ENCODE peak calls at places on chromosomes 16 and 17, in eight cellular contexts. S, E, Y, N, Q, F, A and U are unnamed samples. For H3K4me1 and H3K36me3, the result is how much of the 10 kb centered on the place peaks cover.

GRCh38 chr17:49519781-49520180 is 24.7 kb downstream of the NGFR start:
- DNase-seq in S (no peak), E (no peak), Y (no peak), N (no peak), Q (no peak), F (no peak), A (no peak), U (no peak)

GRCh38 chr16:55954906-55955305 is 79.7 kb upstream of the CES5A start:
- DNase-seq in S (no peak), E (no peak), Y (no peak), N (no peak), Q (no peak), F (no peak), A (no peak), U (no peak)

GRCh38 chr16:82585675-82586074 is 41.1 kb upstream of the CDH13 start:
- DNase-seq in S (no peak), E (peak), Y (no peak), N (no peak), Q (no peak), F (peak), A (peak), U (no peak)

GRCh38 chr17:80486692-80487091 is 10.3 kb upstream of the NPTX1 start:
- DNase-seq in S (no peak), E (no peak), Y (no peak), N (no peak), Q (no peak), F (no peak), A (no peak), U (no peak)

GRCh38 chr17:16091773-16092172 is 92.1 kb downstream of the TTC19 start:
- DNase-seq in S (no peak), E (no peak), Y (no peak), N (no peak), Q (no peak), F (no peak), A (no peak), U (no peak)

GRCh38 chr16:72380283-72380682 is 208.3 kb upstream of the PMFBP1 start:
- DNase-seq in S (no peak), E (no peak), Y (no peak), N (no peak), Q (no peak), F (no peak), A (no peak), U (no peak)

GRCh38 chr16:81415757-81416156 is 28.9 kb upstream of the CMIP start:
- DNase-seq in S (no peak), E (no peak), Y (no peak), N (no peak), Q (no peak), F (peak), A (no peak), U (no peak)

GRCh38 chr17:16352303-16352837 is 899 bp downstream of the CENPV start:
- DNase-seq in S (no peak), E (peak), Y (no peak), N (peak), Q (no peak), F (peak), A (peak), U (no peak)

GRCh38 chr17:66541461-66542182 is 239.2 kb downstream of the PRKCA start:
- DNase-seq in S (no peak), E (peak), Y (no peak), N (no peak), Q (no peak), F (no peak), A (no peak), U (no peak)

GRCh38 chr17:30323895-30324319 is 9.9 kb downstream of the TMIGD1 start:
- DNase-seq in S (peak), E (peak), Y (no peak), N (peak), Q (no peak), F (no peak), A (peak), U (no peak)

GRCh38 chr17:58756246-58757161 is 850 bp downstream of the PPM1E start:
- DNase-seq in S (no peak), E (peak), Y (no peak), N (peak), Q (no peak), F (no peak), A (peak), U (no peak)

GRCh38 chr17:8300629-8301242 is 5.5 kb upstream of the SLC25A35 start:
- DNase-seq in S (peak), E (peak), Y (peak), N (no peak), Q (peak), F (no peak), A (peak), U (no peak)

GRCh38 chr17:14622622-14623101 is 321.8 kb downstream of the HS3ST3B1 start:
- DNase-seq in S (no peak), E (no peak), Y (no peak), N (no peak), Q (no peak), F (no peak), A (no peak), U (no peak)

GRCh38 chr17:15920758-15921239 is 24.1 kb upstream of the ADORA2B start:
- DNase-seq in S (no peak), E (peak), Y (peak), N (no peak), Q (peak), F (peak), A (peak), U (no peak)

GRCh38 chr17:62057696-62058095 is 7.4 kb downstream of the MED13 start:
- DNase-seq in S (no peak), E (peak), Y (no peak), N (no peak), Q (no peak), F (no peak), A (no peak), U (no peak)

GRCh38 chr17:62760059-62760887 is 47.8 kb downstream of the MARCHF10 start:
- DNase-seq in S (no peak), E (peak), Y (no peak), N (no peak), Q (no peak), F (no peak), A (peak), U (no peak)

GRCh38 chr17:83070800-83071341 is 8.5 kb upstream of the METRNL start:
- DNase-seq in S (no peak), E (no peak), Y (no peak), N (no peak), Q (no peak), F (no peak), A (no peak), U (no peak)

GRCh38 chr16:27258241-27258734 is 10.3 kb downstream of the NSMCE1 start:
- DNase-seq in S (no peak), E (no peak), Y (no peak), N (no peak), Q (peak), F (no peak), A (peak), U (no peak)

GRCh38 chr17:43755389-43755875 is 3.2 kb downstream of the SOST start:
- DNase-seq in S (no peak), E (no peak), Y (peak), N (no peak), Q (no peak), F (no peak), A (no peak), U (no peak)

GRCh38 chr17:81832608-81833159 is 407 bp downstream of the MCRIP1 start:
- DNase-seq in S (peak), E (peak), Y (no peak), N (no peak), Q (peak), F (no peak), A (peak), U (no peak)

GRCh38 chr16:49821614-49822282 is 34.2 kb downstream of the ZNF423 start:
- DNase-seq in S (no peak), E (no peak), Y (no peak), N (no peak), Q (no peak), F (no peak), A (no peak), U (no peak)

GRCh38 chr16:73053379-73054130 is 5.6 kb upstream of the ZFHX3 start:
- DNase-seq in S (no peak), E (no peak), Y (peak), N (no peak), Q (no peak), F (peak), A (no peak), U (no peak)

GRCh38 chr17:59963738-59964454 is 644 bp downstream of the RNFT1 start:
- DNase-seq in S (no peak), E (peak), Y (peak), N (peak), Q (peak), F (peak), A (peak), U (no peak)

GRCh38 chr16:23026777-23027362 is 122.4 kb downstream of the USP31 start:
- DNase-seq in S (no peak), E (peak), Y (no peak), N (no peak), Q (no peak), F (no peak), A (peak), U (no peak)

GRCh38 chr17:59434429-59434828 is 103.0 kb downstream of the YPEL2 start:
- DNase-seq in S (no peak), E (no peak), Y (no peak), N (no peak), Q (no peak), F (no peak), A (no peak), U (no peak)

GRCh38 chr17:73290399-73291259 is 21.2 kb downstream of the CDC42EP4 start:
- DNase-seq in S (no peak), E (no peak), Y (no peak), N (no peak), Q (no peak), F (no peak), A (no peak), U (no peak)

GRCh38 chr17:17440938-17441730 is 35.7 kb upstream of the MED9 start:
- DNase-seq in S (no peak), E (no peak), Y (no peak), N (no peak), Q (no peak), F (no peak), A (no peak), U (no peak)

GRCh38 chr17:34252138-34252889 is 2.8 kb upstream of the CCL2 start:
- DNase-seq in S (no peak), E (peak), Y (peak), N (peak), Q (peak), F (peak), A (peak), U (no peak)

GRCh38 chr16:14347706-14348105 is 276.6 kb downstream of the MRTFB start:
- DNase-seq in S (no peak), E (no peak), Y (no peak), N (peak), Q (no peak), F (no peak), A (no peak), U (no peak)

GRCh38 chr17:32277284-32277683 is 11.7 kb downstream of the RHBDL3 start:
- DNase-seq in S (no peak), E (peak), Y (no peak), N (peak), Q (no peak), F (no peak), A (peak), U (no peak)

GRCh38 chr17:66949501-66949900 is 15.0 kb upstream of the CACNG4 start:
- DNase-seq in S (no peak), E (no peak), Y (no peak), N (no peak), Q (no peak), F (peak), A (peak), U (no peak)

GRCh38 chr16:29915590-29916247 is 10.3 kb downstream of the KCTD13 start:
- DNase-seq in S (no peak), E (no peak), Y (no peak), N (no peak), Q (no peak), F (no peak), A (no peak), U (no peak)

GRCh38 chr17:73255671-73256181 is 6.0 kb downstream of the CPSF4L start:
- DNase-seq in S (no peak), E (peak), Y (no peak), N (peak), Q (no peak), F (peak), A (peak), U (no peak)

GRCh38 chr16:1525871-1526607 is 7.4 kb upstream of the TMEM204 start:
- DNase-seq in S (no peak), E (no peak), Y (no peak), N (no peak), Q (no peak), F (no peak), A (no peak), U (no peak)

GRCh38 chr17:82065638-82066303 is at the start of gene DUS1L:
- DNase-seq in S (peak), E (peak), Y (peak), N (peak), Q (no peak), F (no peak), A (peak), U (no peak)

GRCh38 chr16:31471241-31471874 is 594 bp upstream of the TGFB1I1 start:
- DNase-seq in S (no peak), E (peak), Y (no peak), N (no peak), Q (no peak), F (no peak), A (peak), U (no peak)

GRCh38 chr16:19135896-19136438 is 22.2 kb downstream of the ITPRIPL2 start:
- DNase-seq in S (no peak), E (no peak), Y (peak), N (no peak), Q (no peak), F (peak), A (peak), U (no peak)

GRCh38 chr16:88066680-88067529 is 115.7 kb downstream of the BANP start:
- DNase-seq in S (no peak), E (no peak), Y (no peak), N (no peak), Q (no peak), F (no peak), A (no peak), U (no peak)
- H3K4me1 ChIP-seq in S (under half), E (under half), Y (under half), N (under half), Q (under half), F (under half), A (under half), U (under half)

DNA sequence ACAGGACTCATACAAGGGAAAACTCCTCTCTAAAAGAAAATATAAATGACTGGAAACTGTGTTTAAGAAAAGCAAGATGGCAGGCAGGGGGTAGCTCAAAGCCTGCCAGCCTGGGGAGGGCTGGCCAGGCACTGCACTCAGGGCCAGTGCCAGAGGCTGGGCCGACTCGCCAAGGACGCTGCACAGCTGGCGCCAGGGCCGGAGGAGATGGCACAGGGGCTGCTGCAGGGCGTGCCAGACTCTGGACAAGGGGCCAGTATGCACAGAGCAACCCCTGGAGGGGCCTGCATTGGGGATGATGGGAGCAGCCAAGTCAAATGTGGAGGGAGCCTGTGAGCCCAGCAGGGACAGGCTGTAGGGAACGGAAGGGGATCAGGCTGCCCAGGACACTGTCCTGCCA is 4.0 kb downstream of the PKMYT1 start:
- DNase-seq in S (no peak), E (no peak), Y (no peak), N (no peak), Q (no peak), F (no peak), A (no peak), U (no peak)
- H3K36me3 ChIP-seq in S (under half), E (under half), Y (under half), N (under half), Q (under half), F (half or more), A (under half), U (under half)

GRCh38 chr16:89453662-89454321 is 36.6 kb downstream of the ANKRD11 start:
- DNase-seq in S (no peak), E (peak), Y (no peak), N (peak), Q (no peak), F (no peak), A (peak), U (no peak)
- H3K4me1 ChIP-seq in S (half or more), E (under half), Y (half or more), N (under half), Q (under half), F (under half), A (under half), U (half or more)

GRCh38 chr17:1830288-1830687 is 483 bp downstream of the RPA1 start:
- DNase-seq in S (no peak), E (no peak), Y (no peak), N (no peak), Q (no peak), F (no peak), A (peak), U (no peak)

GRCh38 chr17:1834378-1835149 is 4.8 kb downstream of the RPA1 start:
- DNase-seq in S (no peak), E (no peak), Y (no peak), N (no peak), Q (no peak), F (no peak), A (no peak), U (no peak)

GRCh38 chr17:1829579-1830257 is at the start of the genes RPA1 and SMYD4:
- DNase-seq in S (peak), E (peak), Y (peak), N (peak), Q (peak), F (peak), A (peak), U (peak)

DNA sequence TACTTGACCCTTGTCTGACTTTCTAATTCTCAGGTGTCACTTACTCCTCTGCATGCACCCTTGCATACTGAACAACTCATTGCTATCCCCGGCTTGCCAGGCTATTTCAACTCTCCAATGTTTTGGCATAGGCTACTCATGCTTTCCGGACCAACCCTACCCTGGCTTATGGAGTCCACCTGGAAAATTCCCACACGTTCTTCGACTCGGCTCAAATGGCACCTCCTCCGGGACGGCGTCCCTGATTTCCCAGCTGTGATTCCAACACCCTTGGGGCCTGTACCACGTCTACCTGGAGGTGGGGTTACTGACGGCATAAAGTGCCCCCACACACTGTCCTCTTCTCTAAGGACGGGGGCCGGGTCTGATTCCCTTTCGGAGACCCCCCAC is 518 bp downstream of the SMYD4 start:
- DNase-seq in S (no peak), E (no peak), Y (peak), N (no peak), Q (peak), F (no peak), A (peak), U (no peak)
- H3K36me3 ChIP-seq in S (under half), E (under half), Y (under half), N (under half), Q (under half), F (under half), A (under half), U (under half)

GRCh38 chr16:65069766-65070165 is 52.1 kb downstream of the CDH11 start:
- DNase-seq in S (no peak), E (no peak), Y (no peak), N (no peak), Q (no peak), F (no peak), A (peak), U (no peak)

GRCh38 chr16:65068151-65068740 is 53.6 kb downstream of the CDH11 start:
- DNase-seq in S (no peak), E (peak), Y (no peak), N (no peak), Q (no peak), F (no peak), A (peak), U (no peak)

GRCh38 chr16:65066646-65067045 is 55.2 kb downstream of the CDH11 start:
- DNase-seq in S (no peak), E (no peak), Y (no peak), N (no peak), Q (no peak), F (no peak), A (no peak), U (no peak)

GRCh38 chr16:65070831-65071230 is 51.0 kb downstream of the CDH11 start:
- DNase-seq in S (no peak), E (peak), Y (peak), N (peak), Q (peak), F (peak), A (peak), U (no peak)

GRCh38 chr16:65069090-65069489 is 52.8 kb downstream of the CDH11 start:
- DNase-seq in S (no peak), E (peak), Y (no peak), N (no peak), Q (no peak), F (no peak), A (peak), U (no peak)
- H3K4me1 ChIP-seq in S (under half), E (under half), Y (half or more), N (under half), Q (under half), F (under half), A (half or more), U (under half)